ENCODE peak calls at places on chromosomes 5 and 9, in four cellular contexts. N is GM12865, A is kidney epithelial cell, P is IMR-90. R is an unnamed sample.

GRCh38 chr9:89178162-89179120 is at the start of gene SHC3:
- DNase-seq in N (no peak), A (no peak), P (peak; percentile 75), R (no peak)

GRCh38 chr9:99249619-99250018 is 27.5 kb downstream of the SEC61B start:
- DNase-seq in N (peak; percentile 54), A (no peak), P (no peak), R (no peak)

GRCh38 chr5:123776761-123777160 is 264.8 kb downstream of the CSNK1G3 start:
- DNase-seq in N (no peak), A (peak; percentile 84), P (peak; percentile 88), R (peak; percentile 45)

GRCh38 chr9:112546149-112547012 is 59.8 kb downstream of the KIAA1958 start:
- DNase-seq in N (peak; percentile 18), A (no peak), P (peak; percentile 18), R (no peak)

GRCh38 chr9:4985376-4986266 is 549 bp downstream of the JAK2 start:
- DNase-seq in N (peak; percentile 60), A (no peak), P (peak; percentile 45), R (no peak)

GRCh38 chr5:58133631-58134296 is 326.1 kb downstream of the PLK2 start:
- DNase-seq in N (no peak), A (no peak), P (peak; percentile 79), R (peak; percentile 87)

GRCh38 chr5:170310187-170310586 is 12.6 kb upstream of the LCP2 start:
- DNase-seq in N (no peak), A (no peak), P (no peak), R (no peak)

GRCh38 chr5:36724429-36725332 is 118.3 kb downstream of the SLC1A3 start:
- DNase-seq in N (peak; percentile 95), A (no peak), P (no peak), R (no peak)

GRCh38 chr5:26329562-26330189 is 708.7 kb downstream of the CDH9 start:
- DNase-seq in N (no peak), A (no peak), P (no peak), R (no peak)

GRCh38 chr9:119370816-119371215 is 1.6 kb upstream of the BRINP1 start:
- DNase-seq in N (peak; percentile 26), A (no peak), P (peak; percentile 1), R (no peak)

GRCh38 chr5:109740329-109740728 is 50.6 kb downstream of the MAN2A1 start:
- DNase-seq in N (peak; percentile 75), A (peak; percentile 61), P (peak; percentile 34), R (no peak)

GRCh38 chr5:157989296-157989695 is 130.4 kb upstream of the CLINT1 start:
- DNase-seq in N (no peak), A (no peak), P (no peak), R (no peak)

GRCh38 chr9:112487008-112487798 is 576 bp downstream of the KIAA1958 start:
- DNase-seq in N (peak; percentile 73), A (no peak), P (peak; percentile 36), R (no peak)

GRCh38 chr5:138981131-138981530 is 106.0 kb upstream of the LRRTM2 start:
- DNase-seq in N (no peak), A (no peak), P (peak; percentile 77), R (no peak)

GRCh38 chr5:53376853-53377252 is 103.6 kb upstream of the FST start:
- DNase-seq in N (no peak), A (no peak), P (no peak), R (no peak)

GRCh38 chr5:135393229-135393628 is 5.8 kb downstream of the MACROH2A1 start:
- DNase-seq in N (no peak), A (no peak), P (no peak), R (no peak)

GRCh38 chr5:139755892-139756671 is 39.5 kb upstream of the PSD2 start:
- DNase-seq in N (no peak), A (no peak), P (no peak), R (no peak)

GRCh38 chr9:6525326-6526040 is 112.5 kb downstream of the UHRF2 start:
- DNase-seq in N (no peak), A (no peak), P (peak; percentile 86), R (no peak)

GRCh38 chr9:134210908-134211810 is 46.8 kb upstream of the RNU6ATAC start:
- DNase-seq in N (no peak), A (no peak), P (no peak), R (no peak)

GRCh38 chr9:130668694-130669093 is 4.3 kb downstream of the PRDM12 start:
- DNase-seq in N (no peak), A (no peak), P (no peak), R (no peak)

GRCh38 chr5:153756540-153756939 is 266.1 kb downstream of the GRIA1 start:
- DNase-seq in N (no peak), A (no peak), P (peak; percentile 6), R (no peak)

GRCh38 chr9:36056896-36057295 is 20.2 kb downstream of the RECK start:
- DNase-seq in N (no peak), A (no peak), P (no peak), R (no peak)

GRCh38 chr5:65796917-65797316 is 74.9 kb downstream of the NLN start:
- DNase-seq in N (no peak), A (no peak), P (no peak), R (no peak)

GRCh38 chr9:133344071-133344470 is 3.9 kb downstream of the MED22 start:
- DNase-seq in N (no peak), A (no peak), P (no peak), R (no peak)

GRCh38 chr5:138725153-138725884 is 27.9 kb upstream of the CTNNA1 start:
- DNase-seq in N (peak; percentile 23), A (peak; percentile 45), P (peak; percentile 48), R (peak; percentile 20)

GRCh38 chr9:124879226-124879625 is 17.3 kb downstream of the ARPC5L start:
- DNase-seq in N (no peak), A (no peak), P (no peak), R (no peak)

GRCh38 chr5:154196955-154197652 is 6.6 kb downstream of the GALNT10 start:
- DNase-seq in N (no peak), A (no peak), P (peak; percentile 87), R (no peak)

GRCh38 chr9:17536027-17536426 is 42.8 kb upstream of the SH3GL2 start:
- DNase-seq in N (no peak), A (no peak), P (no peak), R (no peak)

GRCh38 chr9:17532461-17532860 is 46.4 kb upstream of the SH3GL2 start:
- DNase-seq in N (no peak), A (no peak), P (no peak), R (no peak)

GRCh38 chr9:17528859-17529258 is 50.0 kb upstream of the SH3GL2 start:
- DNase-seq in N (no peak), A (no peak), P (peak; percentile 10), R (no peak)

GRCh38 chr9:17535176-17535575 is 43.7 kb upstream of the SH3GL2 start:
- DNase-seq in N (no peak), A (no peak), P (no peak), R (no peak)

DNA sequence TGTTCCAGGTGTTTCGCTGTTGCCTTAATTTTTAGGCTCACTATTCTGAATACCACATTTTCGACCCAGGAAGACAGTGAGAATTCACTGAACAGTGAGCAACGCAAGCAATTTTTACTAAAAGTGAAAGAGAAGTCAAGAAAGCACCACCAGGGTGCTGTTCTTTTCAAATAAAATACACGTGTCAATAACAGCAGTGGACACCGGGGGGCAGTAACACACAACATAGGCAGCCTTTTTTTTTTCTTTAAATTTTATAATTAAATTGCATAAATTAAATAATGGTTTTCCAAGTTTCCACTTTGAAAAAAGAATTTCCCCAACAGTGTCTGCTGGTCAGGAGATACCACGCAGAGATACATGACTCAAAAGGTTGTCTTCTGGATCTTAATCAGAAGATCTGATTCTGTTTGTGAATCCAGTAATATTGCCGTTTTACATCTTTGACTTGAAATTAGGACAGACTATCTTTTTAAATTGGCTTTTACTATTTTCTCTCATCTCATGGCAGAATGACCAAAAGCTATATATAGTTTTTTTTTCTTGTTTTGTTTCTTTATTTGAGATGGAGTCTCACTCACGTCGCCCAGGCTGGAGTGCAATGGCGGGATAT is 47.1 kb upstream of the SH3GL2 start:
- DNase-seq in N (peak; percentile 50), A (peak; percentile 10), P (peak; percentile 60), R (no peak)
- TF ChIP-seq CTCF in N (peak; percentile 55), A (peak; percentile 72), P (peak; percentile 91), R (peak; percentile 72)

GRCh38 chr9:37575921-37576721 is at the start of gene FBXO10:
- DNase-seq in N (peak; percentile 74), A (peak; percentile 21), P (peak; percentile 77), R (no peak)

GRCh38 chr9:37575511-37575914 is 667 bp downstream of the FBXO10 start:
- DNase-seq in N (peak; percentile 54), A (no peak), P (no peak), R (no peak)

GRCh38 chr9:37574996-37575395 is 1.2 kb downstream of the FBXO10 start:
- DNase-seq in N (no peak), A (no peak), P (peak; percentile 41), R (no peak)

GRCh38 chr9:37574241-37574721 is 1.9 kb downstream of the FBXO10 start:
- DNase-seq in N (no peak), A (no peak), P (peak; percentile 62), R (peak; percentile 41)
- H3K4me3 ChIP-seq in N (no peak overlapping the region), A (no peak overlapping the region), P (no peak overlapping the region), R (peak overlapping the region; percentile 3)

GRCh38 chr5:179755022-179755421 is 22.4 kb downstream of the MAML1 start:
- DNase-seq in N (no peak), A (no peak), P (no peak), R (no peak)

GRCh38 chr5:179754024-179754423 is 21.4 kb downstream of the MAML1 start:
- DNase-seq in N (no peak), A (no peak), P (no peak), R (no peak)

GRCh38 chr5:179747815-179748214 is 15.2 kb downstream of the MAML1 start:
- DNase-seq in N (no peak), A (no peak), P (peak; percentile 18), R (no peak)

GRCh38 chr5:179746872-179747271 is 14.2 kb downstream of the MAML1 start:
- DNase-seq in N (no peak), A (no peak), P (no peak), R (no peak)

DNA sequence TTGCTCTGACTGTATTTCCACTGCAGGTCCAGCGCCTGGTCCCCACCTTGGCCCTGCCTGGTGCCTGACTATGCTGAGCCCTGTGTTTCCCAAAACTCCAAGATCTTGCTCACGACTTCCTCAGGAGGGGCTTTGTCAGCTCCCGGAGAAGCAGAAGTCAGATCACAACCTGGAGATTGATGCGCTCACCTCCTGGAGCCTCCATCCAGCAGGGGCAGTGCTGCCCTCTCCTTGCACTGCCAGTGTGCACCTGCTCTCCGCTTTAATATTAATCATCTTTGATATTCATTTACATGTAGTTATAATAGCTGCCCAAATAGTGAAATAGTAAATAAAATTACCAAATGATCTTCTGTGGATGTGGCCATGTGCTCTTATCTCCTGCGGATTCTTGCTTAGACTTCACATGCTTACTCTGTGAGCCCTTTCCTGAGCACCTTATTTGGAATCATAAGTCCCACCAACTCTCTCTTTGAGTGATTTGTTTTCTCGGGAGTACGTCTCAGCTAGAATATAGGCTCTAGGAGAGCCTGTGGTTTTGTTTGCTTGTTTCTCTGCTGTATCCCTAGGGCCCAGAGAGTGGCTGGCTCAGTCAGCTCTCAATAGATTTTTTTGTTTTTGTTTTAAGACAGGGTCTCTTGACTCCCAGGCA is 17.4 kb downstream of the MAML1 start:
- DNase-seq in N (no peak), A (no peak), P (no peak), R (no peak)
- TF ChIP-seq CTCF in N (no peak), A (no peak), P (no peak), R (no peak)

DNA sequence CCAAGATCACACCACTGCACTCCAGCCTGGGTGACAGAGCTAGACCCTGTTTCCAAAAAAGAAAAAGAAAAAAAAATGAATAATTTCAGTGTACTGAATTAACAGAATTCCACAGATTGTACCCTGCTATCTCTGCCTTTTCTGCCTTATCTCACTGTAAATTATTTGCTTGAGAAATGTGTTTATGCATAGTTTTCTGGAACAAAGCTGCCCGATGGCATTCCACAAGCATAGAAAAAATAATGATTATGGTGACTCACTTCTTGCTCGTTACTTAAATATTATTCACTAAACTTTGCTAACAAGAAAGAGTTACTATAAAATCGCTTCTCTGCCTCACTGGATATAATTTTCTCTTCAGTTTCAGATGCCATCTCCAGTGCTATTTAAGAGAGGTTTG is 88.7 kb upstream of the FAM169A start:
- DNase-seq in N (no peak), A (no peak), P (peak; percentile 82), R (no peak)
- H3K4me3 ChIP-seq in N (no peak overlapping the region), A (no peak overlapping the region), P (no peak overlapping the region), R (no peak overlapping the region)